ENCODE peak calls at places on chromosome 18, in four cellular contexts. One of them, this sample, is unnamed.
A peak's percentile ranks its signal among the peaks of the same experiment; 100 is the strongest.

GRCh38 chr18:50832754-50833153 is 12.9 kb upstream of the MRO start:
- DNase-seq in A549: no peak
- DNase-seq in body of pancreas: no peak
- DNase-seq in lower leg skin: no peak
- DNase-seq in this sample: no peak

GRCh38 chr18:55586841-55587240 is 1.2 kb downstream of the TCF4 start:
- DNase-seq in lower leg skin: no peak
- DNase-seq in body of pancreas: no peak
- DNase-seq in A549: no peak
- DNase-seq in this sample: no peak

GRCh38 chr18:55838322-55838721 is 250.3 kb upstream of the TCF4 start:
- DNase-seq in body of pancreas: no peak
- DNase-seq in lower leg skin: no peak
- DNase-seq in A549: no peak
- DNase-seq in this sample: no peak

GRCh38 chr18:36035253-36035652 is 32.1 kb downstream of the RPRD1A start:
- DNase-seq in A549: no peak
- DNase-seq in lower leg skin: no peak
- DNase-seq in body of pancreas: no peak
- DNase-seq in this sample: no peak

GRCh38 chr18:79988925-79989361 is 580 bp upstream of the TXNL4A start:
- DNase-seq in A549: peak; percentile 36
- DNase-seq in lower leg skin: no peak
- DNase-seq in body of pancreas: peak; percentile 54
- DNase-seq in this sample: no peak

GRCh38 chr18:46623541-46623940 is 33.5 kb downstream of the LOXHD1 start:
- DNase-seq in lower leg skin: peak; percentile 81
- DNase-seq in A549: no peak
- DNase-seq in body of pancreas: no peak
- DNase-seq in this sample: no peak

GRCh38 chr18:54338230-54338629 is 19.4 kb downstream of the STARD6 start:
- DNase-seq in A549: no peak
- DNase-seq in body of pancreas: no peak
- DNase-seq in lower leg skin: no peak
- DNase-seq in this sample: no peak

GRCh38 chr18:12403601-12404506 is 3.9 kb upstream of the PRELID3A start:
- DNase-seq in lower leg skin: no peak
- DNase-seq in body of pancreas: no peak
- DNase-seq in A549: peak; percentile 80
- DNase-seq in this sample: no peak

GRCh38 chr18:79904357-79905147 is 46.9 kb downstream of the SLC66A2 start:
- DNase-seq in body of pancreas: no peak
- DNase-seq in A549: no peak
- DNase-seq in lower leg skin: peak; percentile 78
- DNase-seq in this sample: peak; percentile 47

GRCh38 chr18:23718243-23718720 is 29.0 kb downstream of the LAMA3 start:
- DNase-seq in lower leg skin: peak; percentile 46
- DNase-seq in body of pancreas: no peak
- DNase-seq in A549: no peak
- DNase-seq in this sample: no peak

GRCh38 chr18:61322265-61322873 is 10.9 kb upstream of the CDH20 start:
- DNase-seq in A549: peak; percentile 32
- DNase-seq in body of pancreas: peak; percentile 28
- DNase-seq in lower leg skin: peak; percentile 86
- DNase-seq in this sample: peak; percentile 35

GRCh38 chr18:9016819-9017169 is 85.7 kb upstream of the NDUFV2 start:
- DNase-seq in lower leg skin: no peak
- DNase-seq in A549: no peak
- DNase-seq in body of pancreas: peak; percentile 3
- DNase-seq in this sample: no peak

GRCh38 chr18:9015689-9016088 is 86.8 kb upstream of the NDUFV2 start:
- DNase-seq in lower leg skin: no peak
- DNase-seq in body of pancreas: no peak
- DNase-seq in A549: no peak
- DNase-seq in this sample: no peak

GRCh38 chr18:9017900-9018217 is 84.6 kb upstream of the NDUFV2 start:
- DNase-seq in A549: no peak
- DNase-seq in body of pancreas: peak; percentile 3
- DNase-seq in lower leg skin: no peak
- DNase-seq in this sample: no peak

GRCh38 chr18:9019135-9019534 is 83.4 kb upstream of the NDUFV2 start:
- DNase-seq in body of pancreas: no peak
- DNase-seq in A549: no peak
- DNase-seq in lower leg skin: no peak
- DNase-seq in this sample: no peak

DNA sequence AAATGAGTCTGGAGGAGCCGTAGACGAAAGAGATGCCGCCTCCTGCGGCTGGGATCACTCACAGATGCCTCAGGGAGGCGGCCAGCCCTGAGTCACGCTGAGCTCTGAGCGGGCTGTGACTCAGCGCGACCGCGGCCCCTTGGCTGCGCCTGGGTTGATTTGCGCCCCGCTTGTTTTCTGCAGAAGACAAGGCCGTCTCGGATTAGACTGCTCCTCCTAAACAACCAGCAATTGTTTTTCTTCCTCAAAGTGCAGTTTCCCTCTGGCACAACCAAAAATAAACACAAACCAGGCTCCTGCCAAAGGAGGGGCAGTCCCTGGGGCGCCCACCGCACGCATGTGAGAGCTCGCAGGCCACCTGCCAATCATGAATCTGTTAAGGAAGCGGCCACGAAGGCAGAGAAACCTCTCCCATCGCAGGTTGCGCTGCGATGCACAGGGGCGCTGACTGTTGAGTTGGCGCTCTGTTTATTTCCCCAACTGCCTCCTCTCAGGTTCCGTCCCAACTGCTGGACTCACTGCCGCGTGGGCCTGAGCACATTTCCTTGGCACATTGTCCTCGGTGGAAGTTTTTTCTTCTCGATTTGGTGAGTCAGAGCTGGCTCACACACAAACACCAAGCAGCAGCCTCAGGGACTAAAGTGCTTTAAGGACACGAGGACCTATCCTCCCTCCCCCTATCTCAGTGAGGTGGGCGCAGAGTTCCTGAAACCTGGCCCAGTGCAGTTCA is 85.2 kb upstream of the NDUFV2 start:
- DNase-seq in lower leg skin: peak; percentile 94
- DNase-seq in body of pancreas: peak; percentile 47
- DNase-seq in A549: peak; percentile 85
- DNase-seq in this sample: peak; percentile 84
- TF ChIP-seq CTCF in lower leg skin: no peak
- TF ChIP-seq CTCF in body of pancreas: no peak
- TF ChIP-seq CTCF in A549: no peak
- TF ChIP-seq CTCF in this sample: no peak

GRCh38 chr18:6200375-6200774 is 214.3 kb downstream of the L3MBTL4 start:
- DNase-seq in lower leg skin: no peak
- DNase-seq in body of pancreas: no peak
- DNase-seq in A549: no peak
- DNase-seq in this sample: no peak
- TF ChIP-seq POLR2A in lower leg skin: no peak
- TF ChIP-seq POLR2A in body of pancreas: no peak
- TF ChIP-seq POLR2A in A549: no peak
- TF ChIP-seq POLR2A in this sample: no peak

DNA sequence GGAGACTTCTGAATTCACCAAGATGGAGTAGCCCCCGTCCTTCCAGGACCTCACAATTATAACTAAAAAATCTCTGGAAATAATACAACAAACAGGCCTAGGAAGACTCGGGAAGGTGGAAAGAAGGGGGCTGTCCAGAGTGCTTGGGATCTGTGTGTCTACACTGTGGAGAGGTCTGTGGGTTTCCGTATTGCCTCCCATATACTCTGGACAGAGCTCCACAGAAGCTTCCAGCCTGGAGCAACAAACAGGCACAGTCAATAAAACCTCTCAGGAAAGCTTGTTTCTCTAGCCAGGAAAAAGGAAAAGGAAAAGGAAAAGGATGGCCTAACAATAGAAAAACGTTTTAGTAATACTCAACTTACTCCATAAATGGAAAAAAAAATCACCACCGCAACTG is 655.9 kb downstream of the DSC3 start:
- DNase-seq in A549: no peak
- DNase-seq in body of pancreas: no peak
- DNase-seq in lower leg skin: no peak
- DNase-seq in this sample: no peak
- TF ChIP-seq CTCF in A549: no peak
- TF ChIP-seq CTCF in body of pancreas: no peak
- TF ChIP-seq CTCF in lower leg skin: no peak
- TF ChIP-seq CTCF in this sample: no peak

GRCh38 chr18:48454146-48454796 is 45.1 kb upstream of the ZBTB7C start:
- DNase-seq in lower leg skin: no peak
- DNase-seq in body of pancreas: peak; percentile 48
- DNase-seq in A549: no peak
- DNase-seq in this sample: no peak
- TF ChIP-seq POLR2A in lower leg skin: no peak
- TF ChIP-seq POLR2A in body of pancreas: no peak
- TF ChIP-seq POLR2A in A549: no peak
- TF ChIP-seq POLR2A in this sample: no peak

GRCh38 chr18:1075310-1075709 is 170.6 kb downstream of the ADCYAP1 start:
- DNase-seq in lower leg skin: no peak
- DNase-seq in A549: no peak
- DNase-seq in body of pancreas: peak; percentile 7
- DNase-seq in this sample: no peak

DNA sequence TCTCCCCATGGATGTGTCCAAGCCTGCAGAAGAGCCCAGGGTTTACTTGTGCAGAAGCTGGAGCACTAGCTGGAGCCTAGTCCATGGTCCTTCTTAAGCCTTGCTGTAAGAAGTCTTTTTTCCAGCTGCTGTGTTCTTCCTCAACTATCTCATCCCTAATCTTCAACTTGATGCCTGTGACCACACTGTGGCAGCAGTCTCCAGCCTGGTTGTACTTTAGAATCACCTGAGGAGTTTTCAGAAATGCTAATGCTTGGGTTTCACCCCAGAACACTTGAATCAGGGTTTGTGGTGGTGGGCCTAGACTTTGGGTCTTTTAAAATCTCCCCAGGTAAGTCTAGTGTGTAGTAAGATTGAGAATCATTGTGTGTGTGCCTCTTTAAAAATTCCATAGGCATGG is 173.6 kb downstream of the ADCYAP1 start:
- DNase-seq in A549: no peak
- DNase-seq in lower leg skin: no peak
- DNase-seq in body of pancreas: no peak
- DNase-seq in this sample: no peak
- TF ChIP-seq CTCF in A549: no peak
- TF ChIP-seq CTCF in lower leg skin: no peak
- TF ChIP-seq CTCF in body of pancreas: no peak
- TF ChIP-seq CTCF in this sample: no peak